ENCODE peak calls at places on chromosomes 16 and 17, in ten cellular contexts. B, A, W, Z, X, N, O, J, K and G are unnamed samples.

GRCh38 chr17:79991924-79992656 is 43.6 kb downstream of the TBC1D16 start:
- ATAC-seq in A (peak; percentile 25), N (no peak), X (peak; percentile 20), J (peak; percentile 3), B (peak; percentile 24), O (no peak), W (peak; percentile 27), K (peak; percentile 5), Z (peak; percentile 15), G (peak; percentile 48)

GRCh38 chr16:53945996-53946395 is 242.0 kb downstream of the FTO start:
- ATAC-seq in N (no peak), Z (peak; percentile 52), B (peak; percentile 85), W (no peak), J (peak; percentile 57), K (no peak), X (peak; percentile 90), O (peak; percentile 48), A (peak; percentile 84), G (peak; percentile 77)

GRCh38 chr17:6639651-6640535 is 618 bp downstream of the KIAA0753 start:
- ATAC-seq in K (peak; percentile 16), A (peak; percentile 56), O (peak; percentile 46), Z (peak; percentile 35), J (peak; percentile 41), B (peak; percentile 72), X (peak; percentile 43), N (peak; percentile 25), W (peak; percentile 65), G (peak; percentile 73)

GRCh38 chr17:15744885-15745284 is 12.8 kb downstream of the TBC1D26 start:
- ATAC-seq in W (no peak), A (peak; percentile 82), J (no peak), B (no peak), X (no peak), N (no peak), K (no peak), Z (no peak), O (no peak), G (no peak)

GRCh38 chr17:19012171-19013080 is 7.9 kb upstream of the FAM83G start:
- ATAC-seq in B (no peak), N (no peak), W (no peak), O (no peak), J (no peak), X (no peak), A (no peak), Z (no peak), K (no peak), G (no peak)

GRCh38 chr17:20190605-20191004 is 181.4 kb downstream of the SPECC1 start:
- ATAC-seq in A (no peak), N (no peak), O (no peak), B (no peak), Z (no peak), K (no peak), X (no peak), W (no peak), J (no peak), G (no peak)

GRCh38 chr17:47884427-47884740 is 11.7 kb upstream of the SP2 start:
- ATAC-seq in B (no peak), W (no peak), X (no peak), Z (no peak), A (no peak), O (no peak), K (no peak), J (no peak), N (no peak), G (no peak)

GRCh38 chr16:86653289-86654006 is 75.1 kb downstream of the FOXL1 start:
- ATAC-seq in K (no peak), Z (no peak), N (no peak), J (no peak), X (no peak), A (no peak), O (no peak), B (no peak), W (no peak), G (no peak)

GRCh38 chr17:34368455-34369195 is 5.6 kb upstream of the CCL1 start:
- ATAC-seq in K (no peak), A (peak; percentile 41), B (peak; percentile 56), X (peak; percentile 85), N (no peak), J (no peak), W (no peak), O (no peak), Z (peak; percentile 43), G (no peak)

GRCh38 chr17:80491478-80492342 is 15.3 kb upstream of the NPTX1 start:
- ATAC-seq in B (no peak), K (no peak), Z (no peak), N (no peak), O (no peak), J (no peak), X (peak; percentile 90), A (no peak), W (no peak), G (peak; percentile 48)

GRCh38 chr17:47957591-47958490 is at the start of gene PRR15L:
- ATAC-seq in A (peak; percentile 82), X (peak; percentile 46), Z (no peak), J (peak; percentile 21), N (no peak), B (peak; percentile 89), K (no peak), W (no peak), O (no peak), G (no peak)

GRCh38 chr17:67733371-67733770 is 15.6 kb downstream of the NOL11 start:
- ATAC-seq in N (no peak), Z (no peak), O (no peak), A (no peak), X (no peak), J (no peak), K (no peak), W (no peak), B (no peak), G (no peak)